ENCODE peak calls at places on chromosomes 4 and X, in seven cellular contexts. One of them, this sample, is unnamed.

GRCh38 chrX:8738588-8739189 is 6.8 kb upstream of the ANOS1 start:
- DNase-seq in D341Med: no peak
- DNase-seq in IMR-90: peak
- DNase-seq in AG08395: peak
- DNase-seq in putamen: peak
- DNase-seq in GM12864: no peak
- DNase-seq in foreskin keratinocyte: no peak
- DNase-seq in this sample: no peak

GRCh38 chr4:109574443-109574850 is 14.4 kb downstream of the MCUB start:
- DNase-seq in D341Med: no peak
- DNase-seq in IMR-90: no peak
- DNase-seq in AG08395: no peak
- DNase-seq in putamen: no peak
- DNase-seq in GM12864: no peak
- DNase-seq in foreskin keratinocyte: no peak
- DNase-seq in this sample: no peak

GRCh38 chrX:130139474-130140201 is 26.0 kb downstream of the AIFM1 start:
- DNase-seq in D341Med: no peak
- DNase-seq in IMR-90: no peak
- DNase-seq in AG08395: no peak
- DNase-seq in putamen: no peak
- DNase-seq in GM12864: no peak
- DNase-seq in foreskin keratinocyte: no peak
- DNase-seq in this sample: no peak

GRCh38 chrX:3076416-3076991 is 35.2 kb downstream of the ARSF start:
- DNase-seq in D341Med: no peak
- DNase-seq in IMR-90: no peak
- DNase-seq in AG08395: no peak
- DNase-seq in putamen: no peak
- DNase-seq in GM12864: no peak
- DNase-seq in foreskin keratinocyte: no peak
- DNase-seq in this sample: no peak

GRCh38 chrX:151633157-151633556 is 62.1 kb upstream of the PRRG3 start:
- DNase-seq in D341Med: peak
- DNase-seq in IMR-90: no peak
- DNase-seq in AG08395: no peak
- DNase-seq in putamen: no peak
- DNase-seq in GM12864: no peak
- DNase-seq in foreskin keratinocyte: no peak
- DNase-seq in this sample: no peak

GRCh38 chrX:153609917-153610833 is 11.2 kb upstream of the CCNQ start:
- DNase-seq in D341Med: peak
- DNase-seq in IMR-90: peak
- DNase-seq in AG08395: peak
- DNase-seq in putamen: peak
- DNase-seq in GM12864: peak
- DNase-seq in foreskin keratinocyte: peak
- DNase-seq in this sample: peak

GRCh38 chr4:19983072-19983471 is 268.6 kb upstream of the SLIT2 start:
- DNase-seq in D341Med: no peak
- DNase-seq in IMR-90: peak
- DNase-seq in AG08395: peak
- DNase-seq in putamen: no peak
- DNase-seq in GM12864: no peak
- DNase-seq in foreskin keratinocyte: peak
- DNase-seq in this sample: peak

GRCh38 chrX:10618911-10619310 is 1.5 kb downstream of the MID1 start:
- DNase-seq in D341Med: no peak
- DNase-seq in IMR-90: no peak
- DNase-seq in AG08395: no peak
- DNase-seq in putamen: no peak
- DNase-seq in GM12864: no peak
- DNase-seq in foreskin keratinocyte: no peak
- DNase-seq in this sample: no peak

GRCh38 chr4:38565271-38566199 is 98.5 kb upstream of the KLF3 start:
- DNase-seq in D341Med: no peak
- DNase-seq in IMR-90: peak
- DNase-seq in AG08395: peak
- DNase-seq in putamen: no peak
- DNase-seq in GM12864: no peak
- DNase-seq in foreskin keratinocyte: peak
- DNase-seq in this sample: peak

GRCh38 chrX:153507484-153508178 is 9.8 kb upstream of the ATP2B3 start:
- DNase-seq in D341Med: peak
- DNase-seq in IMR-90: peak
- DNase-seq in AG08395: peak
- DNase-seq in putamen: peak
- DNase-seq in GM12864: peak
- DNase-seq in foreskin keratinocyte: no peak
- DNase-seq in this sample: peak

GRCh38 chrX:1086444-1087409 is 125.7 kb downstream of the CRLF2 start:
- DNase-seq in D341Med: no peak
- DNase-seq in IMR-90: no peak
- DNase-seq in AG08395: no peak
- DNase-seq in putamen: no peak
- DNase-seq in GM12864: no peak
- DNase-seq in foreskin keratinocyte: peak
- DNase-seq in this sample: peak

GRCh38 chr4:146317783-146318182 is 103.4 kb downstream of the REELD1 start:
- DNase-seq in D341Med: no peak
- DNase-seq in IMR-90: no peak
- DNase-seq in AG08395: no peak
- DNase-seq in putamen: no peak
- DNase-seq in GM12864: no peak
- DNase-seq in foreskin keratinocyte: no peak
- DNase-seq in this sample: no peak

GRCh38 chr4:34365891-34366290 is 1878.4 kb downstream of the ARAP2 start:
- DNase-seq in D341Med: no peak
- DNase-seq in IMR-90: no peak
- DNase-seq in AG08395: no peak
- DNase-seq in putamen: no peak
- DNase-seq in GM12864: no peak
- DNase-seq in foreskin keratinocyte: no peak
- DNase-seq in this sample: no peak

GRCh38 chr4:128461300-128462103 is 173.9 kb upstream of the PGRMC2 start:
- DNase-seq in D341Med: peak
- DNase-seq in IMR-90: peak
- DNase-seq in AG08395: peak
- DNase-seq in putamen: no peak
- DNase-seq in GM12864: no peak
- DNase-seq in foreskin keratinocyte: peak
- DNase-seq in this sample: peak

GRCh38 chr4:158811704-158812103 is 42.9 kb downstream of the FNIP2 start:
- DNase-seq in D341Med: no peak
- DNase-seq in IMR-90: no peak
- DNase-seq in AG08395: no peak
- DNase-seq in putamen: no peak
- DNase-seq in GM12864: no peak
- DNase-seq in foreskin keratinocyte: peak
- DNase-seq in this sample: no peak